ENCODE peak calls at places on chromosome 11, in four cellular contexts. J, L, W and V are unnamed samples. For H3K4me1, the result is how much of the 10 kb centered on the place peaks cover.

GRCh38 chr11:34855021-34855753 is 61.0 kb downstream of the APIP start:
- DNase-seq in J (no peak), L (no peak), W (no peak), V (no peak)

GRCh38 chr11:107468596-107468995 is 11.0 kb upstream of the CWF19L2 start:
- DNase-seq in J (no peak), L (no peak), W (no peak), V (no peak)

GRCh38 chr11:1779806-1780699 is 16.3 kb upstream of the CTSD start:
- DNase-seq in J (no peak), L (no peak), W (no peak), V (no peak)

GRCh38 chr11:128574576-128575011 is 12.8 kb downstream of the ETS1 start:
- DNase-seq in J (no peak), L (no peak), W (no peak), V (no peak)

GRCh38 chr11:69252494-69252845 is 41.5 kb upstream of the MYEOV start:
- DNase-seq in J (no peak), L (no peak), W (no peak), V (no peak)

GRCh38 chr11:58739725-58740430 is 8.1 kb upstream of the GLYAT start:
- DNase-seq in J (no peak), L (no peak), W (no peak), V (no peak)

GRCh38 chr11:62138630-62139425 is 15.0 kb downstream of the INCENP start:
- DNase-seq in J (no peak), L (no peak), W (no peak), V (no peak)

GRCh38 chr11:44852159-44852707 is 98.5 kb downstream of the TP53I11 start:
- DNase-seq in J (no peak), L (no peak), W (no peak), V (no peak)

GRCh38 chr11:87300640-87301381 is 263.1 kb downstream of the TMEM135 start:
- DNase-seq in J (no peak), L (no peak), W (no peak), V (no peak)

GRCh38 chr11:34732831-34733230 is 111.9 kb downstream of the EHF start:
- DNase-seq in J (peak), L (no peak), W (no peak), V (no peak)

GRCh38 chr11:78714539-78714938 is 139.9 kb upstream of the NARS2 start:
- DNase-seq in J (no peak), L (no peak), W (no peak), V (no peak)

GRCh38 chr11:19316434-19316833 is 75.7 kb upstream of the E2F8 start:
- DNase-seq in J (no peak), L (no peak), W (no peak), V (no peak)

GRCh38 chr11:9639985-9640384 is 23.9 kb upstream of the SWAP70 start:
- DNase-seq in J (no peak), L (no peak), W (no peak), V (no peak)

GRCh38 chr11:120179071-120179672 is 31.7 kb upstream of the OAF start:
- DNase-seq in J (no peak), L (no peak), W (no peak), V (no peak)

GRCh38 chr11:80873309-80873999 is 1432.6 kb upstream of the TENM4 start:
- DNase-seq in J (no peak), L (peak), W (no peak), V (no peak)

GRCh38 chr11:2540521-2541320 is 95.9 kb downstream of the KCNQ1 start:
- DNase-seq in J (no peak), L (no peak), W (no peak), V (no peak)

GRCh38 chr11:64881476-64881875 is 3.1 kb upstream of the EHD1 start:
- DNase-seq in J (no peak), L (no peak), W (no peak), V (no peak)

GRCh38 chr11:25423436-25424184 is 908.3 kb upstream of the ANO3 start:
- DNase-seq in J (no peak), L (no peak), W (no peak), V (no peak)

GRCh38 chr11:79762271-79762935 is 321.6 kb upstream of the TENM4 start:
- DNase-seq in J (peak), L (no peak), W (no peak), V (peak)

GRCh38 chr11:78635814-78636506 is 61.3 kb upstream of the NARS2 start:
- DNase-seq in J (no peak), L (no peak), W (no peak), V (no peak)

GRCh38 chr11:14179126-14179820 is 179.7 kb downstream of the RRAS2 start:
- DNase-seq in J (no peak), L (no peak), W (no peak), V (no peak)

GRCh38 chr11:32136654-32137053 is 45.8 kb downstream of the RCN1 start:
- DNase-seq in J (no peak), L (no peak), W (no peak), V (no peak)

GRCh38 chr11:32137869-32138268 is 47.0 kb downstream of the RCN1 start:
- DNase-seq in J (no peak), L (peak), W (no peak), V (no peak)

GRCh38 chr11:32138902-32139301 is 48.0 kb downstream of the RCN1 start:
- DNase-seq in J (no peak), L (no peak), W (no peak), V (no peak)

GRCh38 chr11:32140121-32140520 is 49.2 kb downstream of the RCN1 start:
- DNase-seq in J (no peak), L (no peak), W (no peak), V (no peak)

DNA sequence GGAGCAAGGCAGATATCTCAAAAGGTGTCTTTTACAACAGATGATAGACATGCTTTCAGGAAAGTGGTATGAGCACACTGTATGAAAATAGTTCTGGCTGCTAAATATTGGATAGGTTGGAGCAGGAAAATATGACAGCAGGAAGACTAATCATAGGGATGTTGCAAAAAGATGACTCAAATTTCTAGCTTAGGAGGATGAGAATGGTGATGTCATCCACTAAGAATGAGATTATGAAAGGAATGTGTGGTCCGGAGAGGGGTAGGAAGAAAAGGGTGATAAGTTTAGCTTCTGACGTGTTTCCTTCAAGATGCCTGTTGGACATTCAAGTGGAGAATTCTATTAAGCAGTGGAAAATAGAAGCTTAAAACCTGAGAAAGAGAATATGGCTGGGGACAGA is 46.4 kb downstream of the RCN1 start:
- DNase-seq in J (no peak), L (no peak), W (no peak), V (no peak)
- TF ChIP-seq SUZ12 in J (no peak), L (no peak), W (no peak), V (no peak)

DNA sequence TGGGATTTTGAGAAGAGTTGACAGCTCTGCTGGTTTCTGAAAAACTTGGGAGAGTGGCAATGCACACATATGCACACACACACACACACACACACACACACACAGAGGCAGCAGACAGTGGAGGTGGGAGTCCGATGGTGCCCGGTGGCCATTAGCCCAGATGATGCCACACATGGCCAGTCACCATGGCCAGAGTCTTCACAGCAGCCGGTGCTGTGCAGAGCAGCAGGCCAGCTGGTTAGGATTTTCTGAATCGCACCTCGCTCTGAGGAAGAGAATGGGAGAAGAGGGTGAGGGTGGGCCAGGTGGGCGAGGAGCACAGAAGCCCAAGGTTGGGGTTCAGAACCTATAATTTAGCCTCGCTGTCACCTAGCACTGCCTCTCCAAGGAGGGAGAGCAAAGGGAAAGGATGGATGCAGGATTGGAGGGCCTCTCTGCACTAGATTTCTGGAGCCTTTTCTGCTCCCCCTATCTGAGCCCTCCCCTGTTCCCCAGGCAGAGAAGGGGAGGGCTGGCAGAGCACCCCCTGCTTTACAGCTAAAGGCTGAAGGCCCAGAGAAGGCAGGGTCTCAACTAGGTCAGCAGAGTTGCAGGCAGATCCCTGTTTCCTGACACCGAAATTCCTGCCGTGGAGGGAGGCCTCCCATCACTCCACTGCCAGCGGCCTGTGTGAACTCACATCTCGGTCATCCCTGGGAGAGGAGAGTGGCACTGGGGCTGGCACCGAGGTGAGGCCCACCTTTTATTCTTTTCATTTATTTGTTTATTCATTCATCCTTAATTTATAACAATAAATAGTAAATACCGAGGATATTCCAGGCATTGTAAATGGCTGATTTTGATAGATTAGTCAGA is 25.8 kb upstream of the FXYD6 start:
- DNase-seq in J (no peak), L (no peak), W (no peak), V (no peak)
- H3K4me1 ChIP-seq in J (under half), L (under half), W (under half), V (under half)

DNA sequence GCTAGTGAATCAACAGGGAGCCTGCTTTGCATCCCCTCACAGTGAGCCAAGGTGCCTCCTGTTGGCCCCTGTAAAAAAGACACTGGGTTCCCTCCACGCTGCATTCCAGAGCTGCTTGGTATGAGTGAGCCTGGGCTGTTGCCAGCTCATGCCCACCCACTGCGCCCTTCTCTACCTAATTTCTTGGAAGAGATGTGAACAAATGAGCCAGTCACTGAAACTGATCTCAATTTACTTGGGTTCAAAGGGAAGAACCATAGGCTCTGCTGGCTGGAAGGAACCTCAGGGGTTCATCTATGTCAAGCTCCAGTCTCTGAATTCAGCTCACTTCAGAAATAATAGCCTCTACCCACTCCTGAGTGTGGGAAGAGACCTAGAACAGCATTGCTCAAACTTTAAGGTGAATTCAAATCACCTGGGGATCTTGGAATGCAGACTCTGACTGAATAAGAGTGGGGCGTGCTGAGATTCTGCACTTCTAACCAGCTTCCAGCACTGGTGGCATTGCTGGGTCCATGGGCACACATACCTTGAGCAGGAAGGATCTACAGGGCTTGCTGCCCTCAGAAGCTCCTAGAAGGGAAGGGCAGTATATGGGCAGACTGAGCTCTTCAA is 5.4 kb upstream of the TMPRSS4 start:
- DNase-seq in J (no peak), L (no peak), W (no peak), V (no peak)
- TF ChIP-seq ZNF274 in J (no peak), L (no peak), W (no peak), V (no peak)

DNA sequence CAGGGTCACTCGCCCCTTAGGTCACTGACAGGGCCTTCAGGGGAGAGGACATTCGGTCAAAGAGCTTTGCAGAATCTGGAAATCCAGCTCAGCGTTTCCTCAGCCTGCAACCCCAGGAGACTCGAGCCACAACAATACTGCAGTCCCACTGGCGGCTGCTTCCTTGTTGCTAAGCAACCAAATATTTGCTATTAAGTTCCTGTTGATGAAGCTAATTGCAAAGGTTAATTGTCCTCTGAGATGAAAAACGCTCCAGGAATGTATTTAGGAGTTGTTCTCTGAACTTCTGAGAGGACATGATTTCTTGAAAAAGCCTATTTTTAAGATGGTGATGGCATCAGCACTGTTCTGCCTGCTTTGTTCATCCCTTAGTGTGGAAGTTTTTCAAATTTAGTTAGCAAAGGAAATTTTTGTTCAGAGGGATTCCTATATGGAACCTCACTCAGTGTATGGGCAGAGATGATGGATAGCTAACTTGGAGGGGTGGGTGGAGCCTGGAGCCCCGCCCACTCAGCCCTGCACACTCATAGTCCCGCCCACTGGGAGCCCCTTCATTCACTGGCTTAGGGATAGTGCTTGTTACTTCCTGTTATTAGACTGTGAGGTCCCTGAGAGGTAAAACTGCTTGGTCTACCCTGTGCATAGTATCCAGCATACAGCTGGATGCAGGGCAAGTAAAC is 109.1 kb downstream of the CSNK2A3 start:
- DNase-seq in J (no peak), L (no peak), W (no peak), V (peak)
- TF ChIP-seq SUZ12 in J (no peak), L (no peak), W (no peak), V (no peak)

GRCh38 chr11:110301032-110301431 is 4.6 kb upstream of the RDX start:
- DNase-seq in J (no peak), L (no peak), W (no peak), V (no peak)

GRCh38 chr11:110297726-110298297 is 1.4 kb upstream of the RDX start:
- DNase-seq in J (no peak), L (no peak), W (no peak), V (no peak)

GRCh38 chr11:110298298-110298765 is 1.9 kb upstream of the RDX start:
- DNase-seq in J (peak), L (no peak), W (no peak), V (no peak)

GRCh38 chr11:110297082-110297725 is 790 bp upstream of the RDX start:
- DNase-seq in J (peak), L (no peak), W (no peak), V (no peak)

GRCh38 chr11:110299006-110299785 is 2.8 kb upstream of the RDX start:
- DNase-seq in J (no peak), L (no peak), W (no peak), V (no peak)
- H3K4me1 ChIP-seq in J (under half), L (under half), W (under half), V (under half)

GRCh38 chr11:117700551-117700950 is 96.5 kb downstream of the DSCAML1 start:
- DNase-seq in J (no peak), L (no peak), W (no peak), V (no peak)
- TF ChIP-seq ZNF274 in J (no peak), L (no peak), W (no peak), V (no peak)

DNA sequence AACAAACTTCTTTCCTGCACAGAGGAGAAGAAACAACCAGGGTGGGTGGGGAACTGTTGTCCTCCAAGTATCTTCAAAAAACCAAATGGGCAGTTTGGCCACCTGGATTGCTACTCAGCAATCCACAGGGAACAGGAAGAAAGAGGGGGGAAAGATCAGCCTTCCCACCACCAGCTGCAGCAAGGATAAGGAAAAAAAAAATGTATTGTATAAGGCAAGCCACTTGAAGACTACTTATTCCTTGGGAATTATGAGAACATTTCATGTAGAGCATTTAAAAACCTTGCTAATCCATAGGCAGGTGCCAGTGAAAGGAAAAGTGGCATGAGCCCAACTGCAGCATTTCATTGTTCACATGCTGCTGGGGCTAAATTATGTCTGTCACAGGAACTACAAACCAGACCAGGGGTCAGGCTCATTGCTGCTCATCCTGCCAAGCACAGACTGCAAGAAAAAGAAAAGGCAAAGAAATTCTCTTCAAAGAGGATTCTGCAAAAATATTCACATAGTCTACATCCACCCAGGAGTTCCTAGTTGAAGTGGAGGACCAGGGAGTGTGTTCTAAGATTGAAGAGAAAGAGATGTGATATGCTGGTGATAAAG is 2.2 kb downstream of the RAB30 start:
- DNase-seq in J (no peak), L (no peak), W (no peak), V (no peak)
- TF ChIP-seq SUZ12 in J (no peak), L (no peak), W (no peak), V (no peak)

GRCh38 chr11:113193077-113193476 is 121.3 kb upstream of the TTC12 start:
- DNase-seq in J (no peak), L (no peak), W (no peak), V (no peak)

GRCh38 chr11:113195728-113196127 is 118.7 kb upstream of the TTC12 start:
- DNase-seq in J (peak), L (no peak), W (no peak), V (no peak)

GRCh38 chr11:113193894-113194293 is 120.5 kb upstream of the TTC12 start:
- DNase-seq in J (no peak), L (peak), W (no peak), V (no peak)

GRCh38 chr11:113189909-113190667 is 124.3 kb upstream of the TTC12 start:
- DNase-seq in J (no peak), L (no peak), W (no peak), V (no peak)

GRCh38 chr11:113192121-113192925 is 122.1 kb upstream of the TTC12 start:
- DNase-seq in J (no peak), L (no peak), W (no peak), V (no peak)
- H3K4me1 ChIP-seq in J (under half), L (under half), W (under half), V (under half)

DNA sequence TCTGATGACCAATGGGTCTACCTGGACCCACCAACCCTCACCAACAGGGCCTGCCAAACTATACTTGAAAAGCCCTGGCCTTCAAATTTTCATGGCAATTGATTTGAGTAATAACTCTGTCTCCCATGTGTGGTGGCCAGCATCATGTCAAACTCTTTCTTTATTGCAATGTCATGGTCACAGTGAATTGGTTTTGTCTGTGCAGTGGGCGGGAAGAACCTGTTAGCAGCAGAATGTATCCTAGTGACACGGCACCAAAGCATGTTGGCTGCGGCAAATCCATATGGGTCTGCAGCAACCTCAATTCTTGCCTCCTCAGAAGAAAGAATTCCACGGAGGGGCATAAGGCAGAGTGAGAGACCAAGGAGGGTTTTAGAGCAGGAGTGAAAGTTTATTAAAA is 19.6 kb upstream of the TMEM123 start:
- DNase-seq in J (no peak), L (no peak), W (no peak), V (no peak)
- TF ChIP-seq ZNF274 in J (no peak), L (no peak), W (no peak), V (no peak)

GRCh38 chr11:73288873-73289707 is 17.0 kb downstream of the P2RY6 start:
- DNase-seq in J (peak), L (peak), W (no peak), V (no peak)
- TF ChIP-seq SUZ12 in J (no peak), L (no peak), W (no peak), V (no peak)